ENCODE peak calls at places on chromosomes 13 and 19, in nine cellular contexts. F is mucosa of descending colon, S is left ventricle myocardium inferior, R is cardiac muscle cell, E is IMR-90, D is Peyer's patch, W is BJ, I is adrenal gland, V is AG09309. Z is an unnamed sample.

GRCh38 chr13:92677571-92677970 is 549.0 kb upstream of the GPC6 start:
- DNase-seq in F (no peak), R (peak; percentile 3), V (no peak), S (no peak), I (no peak), E (no peak), D (no peak), W (no peak), Z (no peak)

GRCh38 chr19:2049741-2050348 is 1.2 kb downstream of the MKNK2 start:
- DNase-seq in E (peak; percentile 61), W (no peak), D (peak; percentile 89), F (peak; percentile 88), I (peak; percentile 95), R (peak; percentile 54), S (peak; percentile 83), V (no peak), Z (no peak)

GRCh38 chr13:105904034-105904742 is 631.3 kb downstream of the EFNB2 start:
- DNase-seq in D (no peak), F (peak; percentile 60), S (no peak), I (no peak), W (no peak), V (no peak), R (no peak), E (no peak), Z (no peak)

GRCh38 chr19:38686530-38686888 is 39.1 kb downstream of the ACTN4 start:
- DNase-seq in W (no peak), D (peak; percentile 62), F (peak; percentile 46), E (no peak), I (no peak), S (no peak), V (no peak), R (no peak), Z (no peak)

GRCh38 chr19:41893899-41894298 is 10.9 kb downstream of the ARHGEF1 start:
- DNase-seq in V (no peak), W (no peak), E (peak; percentile 38), D (no peak), F (no peak), S (no peak), R (no peak), I (no peak), Z (no peak)

GRCh38 chr19:27860309-27860934 is 1352.5 kb downstream of the UQCRFS1 start:
- DNase-seq in V (no peak), S (no peak), F (no peak), R (no peak), E (no peak), I (no peak), W (no peak), D (no peak), Z (no peak)

GRCh38 chr13:110126391-110126961 is 180.5 kb downstream of the COL4A1 start:
- DNase-seq in W (peak; percentile 88), V (peak; percentile 89), R (peak; percentile 70), E (peak; percentile 98), I (peak; percentile 74), D (no peak), S (peak; percentile 76), F (no peak), Z (peak; percentile 91)

GRCh38 chr13:26048745-26049144 is 3.1 kb downstream of the SHISA2 start:
- DNase-seq in E (no peak), I (no peak), S (no peak), W (no peak), V (no peak), F (no peak), D (no peak), R (no peak), Z (no peak)

GRCh38 chr13:111267784-111268183 is 52.7 kb upstream of the TEX29 start:
- DNase-seq in W (no peak), R (no peak), D (no peak), F (no peak), I (no peak), V (no peak), S (no peak), E (peak; percentile 78), Z (no peak)

DNA sequence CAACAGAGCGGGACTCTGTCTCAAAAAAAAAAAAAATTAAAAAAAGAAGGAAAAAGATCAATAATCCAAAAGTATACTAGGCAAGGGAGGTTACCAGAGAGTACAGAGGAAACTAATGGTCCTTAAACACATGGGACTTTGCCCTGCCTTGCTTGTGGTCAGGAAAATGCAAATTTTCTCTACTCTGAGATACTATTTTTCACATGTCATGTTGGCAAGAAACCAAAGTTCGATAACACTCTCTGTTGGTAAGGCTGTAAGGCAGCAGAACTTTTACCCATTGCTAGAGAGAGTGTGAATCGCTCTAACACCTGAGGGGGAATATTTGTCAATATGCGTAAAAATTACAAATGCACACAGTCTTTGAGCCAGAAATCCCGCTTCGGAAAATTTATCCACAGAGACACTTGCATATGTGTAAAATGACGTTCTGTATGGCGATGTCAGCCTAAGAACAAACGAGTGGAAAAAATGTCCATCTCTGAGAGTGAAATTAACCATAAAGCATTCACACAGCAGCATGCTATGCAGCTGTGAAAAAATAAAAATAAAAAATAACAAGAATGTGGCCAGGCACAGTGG is 9.4 kb upstream of the RFX1 start:
- DNase-seq in R (no peak), E (no peak), D (no peak), W (no peak), S (no peak), F (no peak), V (no peak), I (no peak), Z (no peak)
- H3K4me3 ChIP-seq in R (no peak overlapping the region), E (no peak overlapping the region), D (no peak overlapping the region), W (no peak overlapping the region), S (no peak overlapping the region), F (no peak overlapping the region), V (no peak overlapping the region), I (no peak overlapping the region), Z (no peak overlapping the region)

DNA sequence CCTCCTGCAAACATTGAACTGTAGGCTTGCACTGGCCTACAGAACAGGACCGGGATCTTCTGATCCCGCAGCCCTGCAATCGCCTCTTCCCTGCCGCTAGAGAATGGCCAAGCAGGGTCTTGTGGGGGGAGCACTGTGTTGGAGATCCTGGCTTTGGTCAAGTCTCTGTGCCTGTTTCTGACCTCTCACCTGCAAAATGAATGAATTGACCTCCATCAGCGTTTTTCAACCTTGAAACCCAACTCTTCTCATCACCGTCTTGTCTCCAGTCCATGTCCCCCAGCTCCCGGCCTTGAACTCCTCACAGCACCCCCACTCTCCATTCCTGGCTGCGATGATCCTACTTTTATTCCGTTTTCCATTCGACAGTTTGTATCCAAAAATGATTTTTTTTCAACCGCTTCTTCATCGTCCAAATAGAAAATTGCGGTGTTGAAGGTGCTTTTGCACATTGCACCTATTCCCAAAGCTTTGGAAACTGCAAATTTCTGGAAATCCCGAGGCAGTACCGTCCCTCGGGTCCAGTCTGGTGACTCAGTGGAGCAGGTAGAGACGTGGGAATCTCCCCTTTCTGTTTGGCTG is 2.0 kb downstream of the MYO9B start:
- DNase-seq in F (no peak), E (no peak), V (no peak), D (no peak), I (no peak), S (no peak), W (no peak), R (no peak), Z (no peak)
- H3K4me3 ChIP-seq in F (no peak overlapping the region), E (no peak overlapping the region), V (peak overlapping the region; percentile 91), D (no peak overlapping the region), I (no peak overlapping the region), S (peak overlapping the region; percentile 72), W (no peak overlapping the region), R (no peak overlapping the region), Z (peak overlapping the region; percentile 83)

GRCh38 chr19:4181053-4181508 is 1.3 kb downstream of the SIRT6 start:
- DNase-seq in F (peak; percentile 41), R (no peak), W (no peak), S (no peak), E (no peak), V (no peak), D (no peak), I (no peak), Z (no peak)
- H3K4me3 ChIP-seq in F (no peak overlapping the region), R (no peak overlapping the region), W (no peak overlapping the region), S (peak overlapping the region; percentile 93), E (no peak overlapping the region), V (peak overlapping the region; percentile 3), D (no peak overlapping the region), I (no peak overlapping the region), Z (no peak overlapping the region)

GRCh38 chr19:45791744-45792481 is 732 bp downstream of the DMWD start:
- DNase-seq in W (no peak), F (no peak), D (no peak), E (no peak), S (no peak), R (no peak), I (no peak), V (no peak), Z (no peak)
- H3K4me3 ChIP-seq in W (peak overlapping the region; percentile 54), F (peak overlapping the region; percentile 64), D (peak overlapping the region; percentile 78), E (peak overlapping the region; percentile 82), S (peak overlapping the region; percentile 80), R (peak overlapping the region; percentile 98), I (peak overlapping the region; percentile 95), V (peak overlapping the region; percentile 80), Z (peak overlapping the region; percentile 94)

GRCh38 chr13:41200126-41200525 is 5.8 kb upstream of the KBTBD7 start:
- DNase-seq in E (no peak), D (no peak), F (no peak), W (no peak), S (no peak), R (no peak), I (no peak), V (no peak), Z (no peak)

GRCh38 chr13:41199061-41199460 is 4.7 kb upstream of the KBTBD7 start:
- DNase-seq in F (no peak), S (no peak), V (no peak), I (no peak), D (no peak), E (no peak), W (no peak), R (no peak), Z (no peak)

GRCh38 chr13:41196011-41196410 is 1.6 kb upstream of the KBTBD7 start:
- DNase-seq in I (no peak), S (no peak), E (no peak), V (no peak), D (no peak), R (no peak), F (no peak), W (no peak), Z (no peak)

GRCh38 chr13:41196620-41197019 is 2.3 kb upstream of the KBTBD7 start:
- DNase-seq in S (no peak), W (no peak), R (no peak), D (no peak), I (no peak), E (no peak), F (peak; percentile 9), V (no peak), Z (no peak)

GRCh38 chr13:41199526-41199925 is 5.2 kb upstream of the KBTBD7 start:
- DNase-seq in I (no peak), W (no peak), S (no peak), F (no peak), R (no peak), D (no peak), V (no peak), E (no peak), Z (no peak)
- H3K4me3 ChIP-seq in I (no peak overlapping the region), W (no peak overlapping the region), S (no peak overlapping the region), F (no peak overlapping the region), R (no peak overlapping the region), D (no peak overlapping the region), V (no peak overlapping the region), E (no peak overlapping the region), Z (no peak overlapping the region)

GRCh38 chr13:20942938-20943518 is 40.5 kb upstream of the XPO4 start:
- DNase-seq in D (no peak), W (no peak), S (no peak), F (no peak), E (no peak), R (no peak), I (no peak), V (no peak), Z (no peak)
- H3K4me3 ChIP-seq in D (no peak overlapping the region), W (no peak overlapping the region), S (no peak overlapping the region), F (no peak overlapping the region), E (no peak overlapping the region), R (no peak overlapping the region), I (no peak overlapping the region), V (no peak overlapping the region), Z (no peak overlapping the region)

GRCh38 chr13:39039033-39039432 is 777 bp downstream of the NHLRC3 start:
- DNase-seq in V (no peak), F (no peak), I (no peak), D (no peak), W (no peak), E (no peak), R (no peak), S (no peak), Z (no peak)
- H3K4me3 ChIP-seq in V (peak overlapping the region; percentile 74), F (no peak overlapping the region), I (peak overlapping the region; percentile 87), D (peak overlapping the region; percentile 61), W (peak overlapping the region; percentile 92), E (peak overlapping the region; percentile 85), R (peak overlapping the region; percentile 69), S (peak overlapping the region; percentile 94), Z (peak overlapping the region; percentile 99)

Z was measured in skeletal muscle cell.